ENCODE peak calls at places on chromosome 3, in eight cellular contexts. B, S, R, L, K, E, D and W are unnamed samples.

GRCh38 chr3:168024537-168024941 is 71.2 kb downstream of the GOLIM4 start:
- DNase-seq in K (peak), R (peak), B (no peak), S (no peak), L (peak), D (peak), E (no peak), W (no peak)

GRCh38 chr3:76222115-76222652 is 436.8 kb upstream of the ZNF717 start:
- DNase-seq in B (no peak), S (no peak), R (peak), L (no peak), D (no peak), E (no peak), K (no peak), W (no peak)

GRCh38 chr3:134494539-134494938 is 8.7 kb downstream of the CEP63 start:
- DNase-seq in E (no peak), S (no peak), K (no peak), R (no peak), L (no peak), D (no peak), B (no peak), W (no peak)

GRCh38 chr3:130895690-130896089 is 1.8 kb downstream of the ATP2C1 start:
- DNase-seq in S (no peak), E (no peak), L (no peak), K (no peak), B (no peak), R (no peak), D (no peak), W (no peak)

GRCh38 chr3:13178107-13178506 is 104.9 kb upstream of the IQSEC1 start:
- DNase-seq in K (no peak), B (no peak), R (no peak), E (no peak), L (no peak), D (no peak), S (no peak), W (no peak)

GRCh38 chr3:97860364-97860763 is 38.6 kb downstream of the CRYBG3 start:
- DNase-seq in K (no peak), L (no peak), R (no peak), B (no peak), E (no peak), S (no peak), D (no peak), W (no peak)

GRCh38 chr3:134077649-134078081 is 47.9 kb upstream of the SLCO2A1 start:
- DNase-seq in R (no peak), B (no peak), D (no peak), K (no peak), E (no peak), L (no peak), S (no peak), W (no peak)

GRCh38 chr3:177679568-177680441 is 482.5 kb upstream of the TBL1XR1 start:
- DNase-seq in R (no peak), L (no peak), D (peak), E (no peak), K (no peak), S (peak), B (no peak), W (no peak)

GRCh38 chr3:163785693-163786092 is 1292.6 kb downstream of the SI start:
- DNase-seq in S (no peak), B (no peak), K (peak), E (no peak), D (no peak), L (peak), R (no peak), W (peak)

GRCh38 chr3:160038862-160039562 is 50.4 kb downstream of the IL12A start:
- DNase-seq in S (peak), B (no peak), R (peak), L (peak), E (no peak), D (peak), K (peak), W (no peak)

GRCh38 chr3:134652409-134652831 is 1.6 kb upstream of the KY start:
- DNase-seq in L (no peak), R (peak), K (no peak), D (peak), E (no peak), B (no peak), S (no peak), W (no peak)

GRCh38 chr3:105232536-105232935 is 134.2 kb upstream of the ALCAM start:
- DNase-seq in K (no peak), R (no peak), B (no peak), E (no peak), L (no peak), D (no peak), S (no peak), W (no peak)

GRCh38 chr3:10196389-10197052 is 31.8 kb downstream of the IRAK2 start:
- DNase-seq in E (no peak), L (no peak), S (peak), D (peak), K (no peak), R (peak), B (no peak), W (no peak)

DNA sequence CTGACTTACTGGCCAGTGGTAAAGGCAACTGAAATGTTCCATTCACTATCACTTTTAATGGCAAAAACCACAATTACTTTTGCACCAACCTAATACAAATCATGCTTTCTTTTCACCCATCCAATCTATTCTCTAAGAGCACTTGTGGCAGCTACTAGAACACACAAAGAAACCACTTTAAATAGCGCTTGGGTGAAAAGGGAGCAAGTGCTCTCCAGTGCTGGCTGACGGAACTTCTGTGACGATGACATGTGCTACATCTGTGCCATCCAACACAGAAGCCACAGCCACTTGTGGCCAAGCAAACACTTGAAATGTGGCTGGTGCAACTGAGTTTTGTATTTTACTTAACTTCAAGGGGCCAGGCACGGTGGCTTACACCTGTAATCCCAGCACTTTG is 18.9 kb downstream of the SH3BP5 start:
- DNase-seq in E (no peak), K (no peak), S (no peak), D (no peak), B (no peak), L (no peak), R (no peak), W (no peak)
- TF ChIP-seq CTCF in E (no peak), K (no peak), S (no peak), D (no peak), B (no peak), L (no peak), R (no peak), W (no peak)

DNA sequence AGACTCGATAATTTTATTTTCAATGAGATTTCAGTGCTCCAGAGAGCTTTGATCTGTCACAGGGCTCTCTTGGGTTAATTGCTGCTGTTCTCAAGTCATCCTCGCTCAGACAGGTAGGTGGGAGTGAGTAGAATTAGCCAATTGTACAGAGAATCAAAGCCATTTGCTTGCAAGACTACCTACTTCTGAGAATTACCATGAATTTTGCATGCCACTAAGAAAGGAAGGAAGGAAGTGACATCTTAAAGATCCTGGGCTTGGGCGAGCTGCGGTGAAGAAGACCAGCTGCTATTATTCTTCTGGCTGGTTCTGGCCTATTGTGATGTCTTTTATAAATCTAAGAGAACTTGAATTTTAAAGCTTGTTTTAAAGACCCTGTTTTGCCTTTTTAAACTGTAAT is 154.1 kb upstream of the LPP start:
- DNase-seq in S (no peak), D (no peak), R (no peak), L (no peak), E (no peak), B (no peak), K (peak), W (no peak)
- TF ChIP-seq CTCF in S (no peak), D (no peak), R (no peak), L (no peak), E (no peak), B (no peak), K (no peak), W (no peak)

DNA sequence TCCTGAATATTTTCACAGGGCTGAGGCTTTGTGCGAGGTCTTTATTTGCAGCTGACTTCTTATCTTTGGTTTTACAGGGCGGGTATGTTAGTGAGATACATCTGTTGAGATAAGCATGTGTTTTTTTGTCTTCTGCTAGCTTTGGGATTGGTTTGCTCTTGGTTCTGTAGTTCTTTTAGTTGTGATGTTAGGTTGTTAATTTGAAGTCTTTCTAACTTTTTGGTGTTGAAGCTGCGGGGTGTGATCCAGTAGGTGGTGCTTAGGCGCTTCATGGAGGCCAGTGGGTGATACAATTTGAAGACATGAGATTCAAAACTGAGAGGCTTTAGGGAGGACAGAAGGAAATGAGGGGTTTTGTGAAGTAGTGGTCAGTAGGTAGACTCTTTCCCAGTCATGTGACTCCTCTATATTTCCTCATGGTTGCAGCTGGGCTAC is 68.0 kb upstream of the TNFSF10 start:
- DNase-seq in L (no peak), K (no peak), S (no peak), R (no peak), E (no peak), D (no peak), B (no peak), W (no peak)
- TF ChIP-seq CTCF in L (no peak), K (no peak), S (no peak), R (no peak), E (no peak), D (no peak), B (no peak), W (no peak)

DNA sequence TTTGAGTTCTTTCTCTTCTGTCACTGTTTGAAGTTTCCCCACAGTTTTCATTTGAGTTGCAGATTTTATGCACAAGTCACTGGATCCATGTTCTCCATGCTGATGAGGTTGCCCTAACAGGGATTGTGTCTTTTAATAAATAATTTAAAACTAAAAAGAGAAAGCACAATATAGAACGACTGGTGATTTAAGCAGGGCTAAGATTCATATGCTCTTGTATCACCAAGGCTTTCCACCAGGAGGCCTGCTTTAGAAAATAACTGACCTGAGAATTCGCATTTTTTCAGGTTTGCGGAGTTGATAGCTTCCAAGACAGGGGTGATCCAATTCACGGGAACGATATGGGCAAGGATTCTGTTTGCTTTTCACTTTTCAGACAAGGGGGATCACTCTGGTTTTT is 252.0 kb upstream of the VEPH1 start:
- DNase-seq in K (no peak), L (no peak), D (no peak), E (no peak), S (no peak), B (no peak), R (no peak), W (no peak)
- TF ChIP-seq CTCF in K (no peak), L (peak), D (peak), E (no peak), S (no peak), B (no peak), R (peak), W (no peak)

GRCh38 chr3:123657578-123657977 is 72.7 kb upstream of the HACD2 start:
- DNase-seq in R (no peak), L (no peak), E (no peak), B (no peak), K (no peak), D (no peak), S (peak), W (no peak)

GRCh38 chr3:123655400-123655799 is 70.5 kb upstream of the HACD2 start:
- DNase-seq in K (no peak), S (no peak), E (no peak), R (no peak), B (no peak), D (no peak), L (no peak), W (no peak)

GRCh38 chr3:123657111-123657510 is 72.3 kb upstream of the HACD2 start:
- DNase-seq in B (no peak), L (no peak), R (no peak), S (no peak), D (no peak), K (no peak), E (no peak), W (no peak)

GRCh38 chr3:123656241-123656640 is 71.4 kb upstream of the HACD2 start:
- DNase-seq in D (no peak), E (no peak), R (no peak), S (no peak), L (no peak), B (no peak), K (no peak), W (no peak)

DNA sequence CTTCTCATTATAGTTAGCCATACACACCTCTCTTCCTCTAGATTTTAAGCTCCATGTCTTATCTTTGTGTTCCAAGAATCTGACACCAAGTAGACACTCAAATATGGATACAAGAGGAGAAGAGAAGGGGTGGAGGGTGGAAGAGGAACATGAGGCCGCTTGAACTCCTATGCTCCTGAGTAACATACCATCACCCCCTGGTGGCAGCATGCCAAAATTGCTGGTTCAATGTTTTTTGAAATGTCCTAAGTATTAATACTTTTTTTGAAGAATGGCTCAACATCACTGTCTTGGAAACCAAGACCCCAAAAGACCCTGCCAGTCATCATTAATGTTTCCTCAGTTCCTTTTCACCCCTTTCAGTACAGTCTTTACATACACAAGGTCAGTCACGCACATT is 71.8 kb upstream of the HACD2 start:
- DNase-seq in S (no peak), D (no peak), E (no peak), L (no peak), R (no peak), K (peak), B (no peak), W (no peak)
- TF ChIP-seq CTCF in S (no peak), D (peak), E (no peak), L (peak), R (peak), K (peak), B (no peak), W (no peak)

GRCh38 chr3:175255698-175256097 is 396.6 kb downstream of the NAALADL2 start:
- DNase-seq in L (no peak), R (peak), S (no peak), D (peak), K (no peak), B (no peak), E (peak), W (no peak)
- TF ChIP-seq CTCF in L (no peak), R (no peak), S (no peak), D (no peak), K (no peak), B (no peak), E (no peak), W (no peak)

DNA sequence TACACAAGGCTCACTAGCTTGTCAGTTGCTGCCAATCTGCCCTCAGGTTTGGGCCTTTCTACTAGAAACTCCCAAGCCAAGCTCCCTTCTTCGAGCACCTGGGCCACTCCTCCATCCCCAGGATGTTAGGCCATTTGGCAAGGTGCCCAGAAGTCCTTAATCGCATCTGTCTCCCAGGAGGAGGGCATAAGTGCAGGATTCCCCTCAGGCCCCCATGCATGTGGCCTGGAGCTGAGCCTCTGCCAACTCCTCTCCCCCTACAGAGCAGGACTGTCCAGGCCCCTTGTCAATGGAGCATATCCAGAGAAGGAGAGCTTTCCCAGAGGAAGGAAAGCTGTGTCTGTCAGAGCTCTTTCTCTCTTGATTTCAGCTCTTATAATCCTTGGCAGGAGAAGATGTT is 182.5 kb upstream of the ROPN1 start:
- DNase-seq in B (no peak), E (no peak), D (no peak), R (no peak), L (no peak), S (no peak), K (peak), W (no peak)
- TF ChIP-seq CTCF in B (no peak), E (no peak), D (no peak), R (no peak), L (no peak), S (no peak), K (no peak), W (no peak)

GRCh38 chr3:109098245-109098644 is 19.7 kb downstream of the MORC1 start:
- DNase-seq in R (peak), B (no peak), E (peak), L (peak), S (no peak), D (no peak), K (peak), W (no peak)
- TF ChIP-seq CTCF in R (peak), B (no peak), E (peak), L (peak), S (no peak), D (no peak), K (peak), W (no peak)